ENCODE peak calls at places on chromosomes 5 and 9, in nine cellular contexts. G is esophagus squamous epithelium, I is kidney epithelial cell, X is ovary, W is fibroblast of mammary gland, M is tibial artery, Y is HepG2, N is WTC11, J is AG09309. Q is an unnamed sample.

GRCh38 chr5:132825165-132825823 is 5.2 kb downstream of the SHROOM1 start:
- DNase-seq in G (no peak), I (no peak), X (no peak), W (no peak), M (no peak), Y (no peak), N (peak; percentile 71), J (no peak), Q (peak; percentile 57)

GRCh38 chr5:127858116-127858784 is 155.1 kb downstream of the CCDC192 start:
- DNase-seq in G (no peak), I (no peak), X (no peak), W (no peak), M (no peak), Y (no peak), N (no peak), J (no peak), Q (no peak)

GRCh38 chr9:131432597-131433301 is 38.9 kb downstream of the PRRC2B start:
- DNase-seq in G (no peak), I (peak; percentile 64), X (peak; percentile 26), W (peak; percentile 93), M (no peak), Y (no peak), N (no peak), J (peak; percentile 67), Q (no peak)

GRCh38 chr9:98701576-98701975 is 7.2 kb downstream of the GABBR2 start:
- DNase-seq in G (no peak), I (no peak), X (no peak), W (no peak), M (no peak), Y (peak; percentile 8), N (no peak), J (no peak), Q (no peak)

GRCh38 chr9:19113964-19114679 is 11.4 kb upstream of the HAUS6 start:
- DNase-seq in G (no peak), I (no peak), X (no peak), W (peak; percentile 52), M (no peak), Y (no peak), N (no peak), J (no peak), Q (no peak)

GRCh38 chr9:119365291-119366027 is 3.8 kb downstream of the BRINP1 start:
- DNase-seq in G (no peak), I (no peak), X (no peak), W (peak; percentile 35), M (no peak), Y (peak; percentile 6), N (peak; percentile 82), J (no peak), Q (peak; percentile 72)

GRCh38 chr9:93576296-93577044 is at the start of gene PHF2:
- DNase-seq in G (no peak), I (no peak), X (peak; percentile 73), W (no peak), M (no peak), Y (no peak), N (no peak), J (no peak), Q (no peak)

GRCh38 chr5:126868961-126869451 is 92.1 kb downstream of the LMNB1 start:
- DNase-seq in G (no peak), I (no peak), X (no peak), W (no peak), M (no peak), Y (no peak), N (peak; percentile 66), J (no peak), Q (peak; percentile 60)

GRCh38 chr5:180129291-180130190 is 58.0 kb upstream of the RNF130 start:
- DNase-seq in G (no peak), I (no peak), X (no peak), W (no peak), M (no peak), Y (no peak), N (no peak), J (no peak), Q (no peak)

GRCh38 chr5:128673970-128674369 is 135.9 kb upstream of the FBN2 start:
- DNase-seq in G (no peak), I (no peak), X (no peak), W (no peak), M (no peak), Y (no peak), N (peak; percentile 28), J (no peak), Q (no peak)

GRCh38 chr5:39498247-39498952 is 73.6 kb upstream of the DAB2 start:
- DNase-seq in G (no peak), I (no peak), X (no peak), W (peak; percentile 57), M (no peak), Y (no peak), N (no peak), J (no peak), Q (no peak)

GRCh38 chr5:178766936-178767912 is 36.8 kb upstream of the ZNF354A start:
- DNase-seq in G (no peak), I (no peak), X (no peak), W (no peak), M (no peak), Y (no peak), N (peak; percentile 36), J (no peak), Q (no peak)

GRCh38 chr5:67809589-67809988 is 406.0 kb upstream of the PIK3R1 start:
- DNase-seq in G (no peak), I (no peak), X (no peak), W (no peak), M (no peak), Y (no peak), N (no peak), J (no peak), Q (no peak)

GRCh38 chr5:122772446-122772845 is 2.4 kb upstream of the SNX2 start:
- DNase-seq in G (no peak), I (no peak), X (no peak), W (no peak), M (no peak), Y (peak; percentile 32), N (no peak), J (no peak), Q (no peak)

GRCh38 chr5:66653380-66653779 is 57.2 kb downstream of the MAST4 start:
- DNase-seq in G (no peak), I (peak; percentile 9), X (no peak), W (peak; percentile 91), M (no peak), Y (no peak), N (no peak), J (peak; percentile 7), Q (no peak)

GRCh38 chr5:158895573-158895972 is 204.1 kb downstream of the EBF1 start:
- DNase-seq in G (no peak), I (no peak), X (no peak), W (peak; percentile 24), M (no peak), Y (no peak), N (no peak), J (no peak), Q (no peak)
- TF ChIP-seq CTCF in G (no peak), I (no peak), X (no peak), W (no peak), M (peak; percentile 35), Y (no peak), N (no peak), J (peak; percentile 29), Q (no peak)

DNA sequence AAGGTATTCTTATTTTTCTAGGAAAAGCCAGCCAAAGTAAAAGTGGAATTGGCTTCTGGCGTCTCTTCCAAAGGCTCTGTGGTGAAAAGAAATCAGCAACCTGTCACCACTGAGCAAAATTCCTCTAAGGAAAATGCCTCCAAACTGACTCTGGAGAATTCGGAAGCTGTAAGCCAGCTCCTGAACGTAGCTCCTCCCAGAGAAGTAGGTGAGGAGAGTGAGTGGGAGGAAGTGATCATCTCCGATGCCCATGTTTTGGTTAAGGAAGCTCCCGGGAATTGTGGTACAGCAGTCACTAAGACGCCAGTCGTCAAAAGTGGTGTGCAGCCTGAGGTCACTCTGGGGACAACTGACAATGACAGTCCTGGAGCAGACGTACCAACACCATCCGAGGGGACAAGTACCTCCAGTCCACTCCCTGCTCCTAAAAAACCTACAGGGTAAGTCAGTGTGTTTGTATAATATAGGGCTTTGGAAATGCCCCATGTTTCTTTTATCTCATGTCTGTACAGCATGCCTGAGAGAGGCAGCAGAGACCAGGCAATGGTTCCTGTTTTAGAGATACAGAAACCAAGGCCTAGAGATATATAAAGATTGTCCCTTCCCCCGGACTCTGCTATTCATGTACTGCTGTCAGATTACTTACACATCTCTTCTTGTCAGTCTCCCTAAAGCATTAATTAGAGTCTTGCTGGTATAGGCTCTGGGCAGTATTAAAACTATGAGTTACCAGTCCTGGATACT is 23.9 kb downstream of the HMGXB3 start:
- DNase-seq in G (no peak), I (no peak), X (no peak), W (no peak), M (no peak), Y (no peak), N (no peak), J (no peak), Q (no peak)
- TF ChIP-seq CTCF in G (no peak), I (no peak), X (no peak), W (no peak), M (no peak), Y (peak; percentile 41), N (no peak), J (peak; percentile 4), Q (no peak)

DNA sequence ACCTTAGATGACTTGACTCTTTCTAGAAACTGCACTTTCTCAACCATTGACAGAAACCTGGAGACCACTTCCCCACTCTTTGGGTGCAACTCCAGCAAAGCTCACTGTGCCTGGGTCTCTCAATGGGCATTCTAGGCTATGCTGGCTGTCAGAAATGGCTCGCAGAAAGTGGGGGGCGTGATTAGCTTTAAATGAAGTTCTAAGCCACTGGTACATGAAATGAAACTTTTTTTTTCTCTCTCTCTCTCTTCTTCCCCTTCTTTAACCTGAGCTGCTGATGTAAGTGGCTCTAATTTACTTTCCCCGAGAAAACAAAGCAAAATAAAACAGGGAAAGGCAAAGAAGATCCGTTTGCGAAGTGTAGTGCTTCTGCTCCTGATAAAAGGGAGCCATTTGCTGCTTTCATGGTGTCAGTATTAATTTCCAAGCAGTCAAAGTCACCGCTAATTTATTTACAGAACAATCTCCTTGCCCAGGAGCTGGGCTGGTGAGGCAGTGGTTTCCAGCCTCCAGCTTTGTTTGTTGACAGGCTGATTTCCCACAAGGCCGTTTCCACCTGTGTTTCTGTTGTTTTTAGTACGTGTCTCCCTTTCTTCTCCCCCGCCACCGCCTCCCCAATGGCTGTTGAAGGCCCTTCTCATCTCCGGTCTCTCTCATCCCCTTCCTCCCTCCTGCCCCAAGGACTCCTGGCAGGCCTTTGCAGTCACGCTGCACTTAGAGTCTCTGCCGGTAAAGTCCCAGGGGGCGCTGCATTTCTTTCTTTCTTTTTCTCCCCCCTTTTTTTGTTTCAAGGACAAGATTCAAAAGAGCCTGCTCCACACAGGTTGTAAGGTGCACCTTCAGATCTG is 422.9 kb downstream of the EBF1 start:
- DNase-seq in G (no peak), I (no peak), X (no peak), W (no peak), M (no peak), Y (no peak), N (peak; percentile 65), J (no peak), Q (peak; percentile 38)
- TF ChIP-seq CTCF in G (no peak), I (peak; percentile 23), X (no peak), W (no peak), M (no peak), Y (no peak), N (no peak), J (no peak), Q (peak; percentile 20)

DNA sequence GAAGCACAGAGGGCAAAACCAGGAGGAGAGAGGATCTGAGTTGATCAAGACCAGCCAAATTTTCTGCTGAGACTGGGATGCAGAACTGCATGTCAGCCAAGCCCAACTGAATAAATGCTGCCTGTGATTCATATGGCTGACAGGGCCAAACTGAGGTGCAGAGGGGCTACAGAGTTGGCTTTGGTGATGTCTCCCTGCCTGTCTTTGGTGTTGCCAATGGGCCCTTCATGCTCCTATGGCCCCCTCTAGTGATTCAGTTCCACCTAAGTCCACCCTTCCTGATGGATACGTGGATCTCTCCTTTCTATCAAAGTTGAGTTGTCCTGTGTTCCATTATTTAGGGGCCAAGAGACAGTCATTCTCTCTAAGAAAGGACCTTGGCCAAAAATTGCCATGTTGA is 163.6 kb upstream of the TLE4 start:
- DNase-seq in G (no peak), I (no peak), X (no peak), W (no peak), M (no peak), Y (no peak), N (no peak), J (no peak), Q (no peak)
- TF ChIP-seq CTCF in G (no peak), I (no peak), X (no peak), W (no peak), M (no peak), Y (no peak), N (no peak), J (peak; percentile 9), Q (no peak)

Q was measured in glutamatergic neuron.